ENCODE peak calls at places on chromosome X, in seven cellular contexts. One of them, this sample, is unnamed.

GRCh38 chrX:103730746-103731508 is 20.2 kb downstream of the TMEM31 start:
- DNase-seq in glutamatergic neuron: peak; percentile 64
- DNase-seq in SW 1271: no peak
- DNase-seq in T-helper 1 cell: no peak
- DNase-seq in CD8-positive, alpha-beta T cell: no peak
- DNase-seq in activated T-cell treated with anti-CD3 and anti-CD28 coated beads, Interleukin-2, amount 50 U/mL, for 72 hours: no peak
- DNase-seq in activated T-helper 1 cell treated with Interleukin-2 at 50 U/mL for 16 hours: no peak
- DNase-seq in this sample: no peak

GRCh38 chrX:11533211-11533651 is 132.5 kb downstream of the ARHGAP6 start:
- DNase-seq in glutamatergic neuron: no peak
- DNase-seq in T-helper 1 cell: no peak
- DNase-seq in CD8-positive, alpha-beta T cell: no peak
- DNase-seq in activated T-cell treated with anti-CD3 and anti-CD28 coated beads, Interleukin-2, amount 50 U/mL, for 72 hours: no peak
- DNase-seq in SW 1271: no peak
- DNase-seq in activated T-helper 1 cell treated with Interleukin-2 at 50 U/mL for 16 hours: no peak
- DNase-seq in this sample: no peak

GRCh38 chrX:20224814-20225487 is 41.8 kb downstream of the RPS6KA3 start:
- DNase-seq in T-helper 1 cell: no peak
- DNase-seq in glutamatergic neuron: no peak
- DNase-seq in activated T-helper 1 cell treated with Interleukin-2 at 50 U/mL for 16 hours: no peak
- DNase-seq in SW 1271: no peak
- DNase-seq in CD8-positive, alpha-beta T cell: no peak
- DNase-seq in activated T-cell treated with anti-CD3 and anti-CD28 coated beads, Interleukin-2, amount 50 U/mL, for 72 hours: no peak
- DNase-seq in this sample: no peak

GRCh38 chrX:134600714-134601113 is 57.6 kb downstream of the PLAC1 start:
- DNase-seq in glutamatergic neuron: no peak
- DNase-seq in activated T-helper 1 cell treated with Interleukin-2 at 50 U/mL for 16 hours: no peak
- DNase-seq in T-helper 1 cell: no peak
- DNase-seq in CD8-positive, alpha-beta T cell: no peak
- DNase-seq in activated T-cell treated with anti-CD3 and anti-CD28 coated beads, Interleukin-2, amount 50 U/mL, for 72 hours: no peak
- DNase-seq in SW 1271: no peak
- DNase-seq in this sample: no peak

GRCh38 chrX:444305-444704 is 57.6 kb upstream of the PPP2R3B start:
- DNase-seq in activated T-helper 1 cell treated with Interleukin-2 at 50 U/mL for 16 hours: no peak
- DNase-seq in T-helper 1 cell: no peak
- DNase-seq in activated T-cell treated with anti-CD3 and anti-CD28 coated beads, Interleukin-2, amount 50 U/mL, for 72 hours: no peak
- DNase-seq in glutamatergic neuron: no peak
- DNase-seq in SW 1271: no peak
- DNase-seq in CD8-positive, alpha-beta T cell: no peak
- DNase-seq in this sample: no peak

GRCh38 chrX:100410083-100410590 is at the start of gene PCDH19:
- DNase-seq in CD8-positive, alpha-beta T cell: peak; percentile 0
- DNase-seq in glutamatergic neuron: peak; percentile 73
- DNase-seq in T-helper 1 cell: peak; percentile 8
- DNase-seq in activated T-cell treated with anti-CD3 and anti-CD28 coated beads, Interleukin-2, amount 50 U/mL, for 72 hours: peak; percentile 51
- DNase-seq in activated T-helper 1 cell treated with Interleukin-2 at 50 U/mL for 16 hours: no peak
- DNase-seq in SW 1271: no peak
- DNase-seq in this sample: no peak

GRCh38 chrX:49041683-49042529 is 1.3 kb downstream of the TFE3 start:
- DNase-seq in glutamatergic neuron: no peak
- DNase-seq in SW 1271: no peak
- DNase-seq in activated T-cell treated with anti-CD3 and anti-CD28 coated beads, Interleukin-2, amount 50 U/mL, for 72 hours: no peak
- DNase-seq in activated T-helper 1 cell treated with Interleukin-2 at 50 U/mL for 16 hours: no peak
- DNase-seq in T-helper 1 cell: no peak
- DNase-seq in CD8-positive, alpha-beta T cell: no peak
- DNase-seq in this sample: no peak

GRCh38 chrX:132442674-132443073 is 46.2 kb downstream of the MBNL3 start:
- DNase-seq in activated T-helper 1 cell treated with Interleukin-2 at 50 U/mL for 16 hours: no peak
- DNase-seq in CD8-positive, alpha-beta T cell: no peak
- DNase-seq in glutamatergic neuron: no peak
- DNase-seq in SW 1271: no peak
- DNase-seq in T-helper 1 cell: no peak
- DNase-seq in activated T-cell treated with anti-CD3 and anti-CD28 coated beads, Interleukin-2, amount 50 U/mL, for 72 hours: no peak
- DNase-seq in this sample: no peak